ENCODE peak calls at places on chromosome 11, in nine cellular contexts. Y, T, X, F, S, D, I, H and G are unnamed samples.

GRCh38 chr11:61123775-61124571 is 21.7 kb downstream of the CD5 start:
- DNase-seq in I (no peak), D (no peak), H (no peak), F (peak), T (no peak), S (no peak), Y (no peak), X (no peak), G (no peak)

GRCh38 chr11:36374726-36375125 is 78.6 kb downstream of the PRR5L start:
- DNase-seq in Y (no peak), I (no peak), S (no peak), T (no peak), H (no peak), X (no peak), F (no peak), D (no peak), G (no peak)

GRCh38 chr11:96187779-96188624 is 155.0 kb downstream of the MAML2 start:
- DNase-seq in D (no peak), F (peak), X (no peak), Y (no peak), T (no peak), S (no peak), H (peak), I (peak), G (no peak)

GRCh38 chr11:122271167-122271566 is 155.2 kb upstream of the BLID start:
- DNase-seq in H (no peak), T (no peak), F (no peak), I (no peak), D (no peak), X (no peak), S (no peak), Y (no peak), G (no peak)

GRCh38 chr11:36108812-36109498 is 165.1 kb downstream of the LDLRAD3 start:
- DNase-seq in X (no peak), S (no peak), D (no peak), H (no peak), Y (no peak), F (no peak), T (no peak), I (no peak), G (no peak)

GRCh38 chr11:124915541-124916369 is 3.3 kb upstream of the HEPN1 start:
- DNase-seq in I (no peak), X (no peak), F (no peak), Y (no peak), T (no peak), H (no peak), S (no peak), D (no peak), G (no peak)

GRCh38 chr11:108875134-108875533 is 210.3 kb downstream of the DDX10 start:
- DNase-seq in Y (no peak), S (no peak), T (no peak), H (no peak), D (no peak), X (no peak), I (no peak), F (no peak), G (no peak)

GRCh38 chr11:13297917-13298356 is 20.3 kb downstream of the BMAL1 start:
- DNase-seq in D (no peak), I (no peak), H (no peak), X (no peak), F (no peak), T (no peak), S (no peak), Y (no peak), G (no peak)

GRCh38 chr11:69459848-69460539 is 21.5 kb upstream of the LINC01488 start:
- DNase-seq in I (no peak), Y (no peak), F (no peak), D (no peak), T (no peak), S (no peak), H (no peak), X (no peak), G (no peak)